ENCODE peak calls at places on chromosomes 5 and 9, in six cellular contexts. One of them, this sample, is unnamed. For H3K4me1, the result is how much of the 10 kb centered on the place peaks cover.

GRCh38 chr5:54608423-54609085 is 91.0 kb downstream of the SNX18 start:
- DNase-seq in kidney: no peak
- DNase-seq in Caco-2: no peak
- DNase-seq in A549: no peak
- DNase-seq in upper lobe of right lung: no peak
- DNase-seq in lower lobe of right lung: no peak
- DNase-seq in this sample: no peak

GRCh38 chr5:149636861-149637246 is 55.6 kb downstream of the ARHGEF37 start:
- DNase-seq in upper lobe of right lung: no peak
- DNase-seq in Caco-2: peak
- DNase-seq in A549: peak
- DNase-seq in lower lobe of right lung: no peak
- DNase-seq in kidney: peak
- DNase-seq in this sample: peak

GRCh38 chr5:74490814-74491213 is 149.7 kb downstream of the ENC1 start:
- DNase-seq in upper lobe of right lung: no peak
- DNase-seq in kidney: no peak
- DNase-seq in Caco-2: no peak
- DNase-seq in lower lobe of right lung: no peak
- DNase-seq in A549: no peak
- DNase-seq in this sample: no peak

GRCh38 chr5:37850128-37850865 is 10.5 kb upstream of the GDNF start:
- DNase-seq in upper lobe of right lung: no peak
- DNase-seq in Caco-2: no peak
- DNase-seq in kidney: no peak
- DNase-seq in lower lobe of right lung: no peak
- DNase-seq in A549: no peak
- DNase-seq in this sample: peak

GRCh38 chr5:24816206-24816605 is 171.4 kb upstream of the CDH10 start:
- DNase-seq in Caco-2: no peak
- DNase-seq in A549: no peak
- DNase-seq in lower lobe of right lung: no peak
- DNase-seq in kidney: no peak
- DNase-seq in upper lobe of right lung: no peak
- DNase-seq in this sample: no peak

GRCh38 chr5:68295772-68296171 is 80.2 kb downstream of the PIK3R1 start:
- DNase-seq in lower lobe of right lung: no peak
- DNase-seq in Caco-2: no peak
- DNase-seq in upper lobe of right lung: no peak
- DNase-seq in A549: no peak
- DNase-seq in kidney: no peak
- DNase-seq in this sample: no peak

GRCh38 chr9:117825609-117826347 is 121.6 kb downstream of the TLR4 start:
- DNase-seq in kidney: no peak
- DNase-seq in lower lobe of right lung: no peak
- DNase-seq in A549: no peak
- DNase-seq in Caco-2: no peak
- DNase-seq in upper lobe of right lung: no peak
- DNase-seq in this sample: no peak

GRCh38 chr9:91771864-91772263 is 178.2 kb downstream of the ROR2 start:
- DNase-seq in A549: no peak
- DNase-seq in upper lobe of right lung: no peak
- DNase-seq in kidney: no peak
- DNase-seq in Caco-2: no peak
- DNase-seq in lower lobe of right lung: no peak
- DNase-seq in this sample: peak

GRCh38 chr9:71987471-71988371 is 72.7 kb downstream of the C9orf57 start:
- DNase-seq in A549: no peak
- DNase-seq in upper lobe of right lung: no peak
- DNase-seq in kidney: no peak
- DNase-seq in lower lobe of right lung: no peak
- DNase-seq in Caco-2: no peak
- DNase-seq in this sample: peak

GRCh38 chr5:61649231-61649630 is 317.2 kb downstream of the ZSWIM6 start:
- DNase-seq in lower lobe of right lung: no peak
- DNase-seq in upper lobe of right lung: no peak
- DNase-seq in Caco-2: no peak
- DNase-seq in kidney: no peak
- DNase-seq in A549: no peak
- DNase-seq in this sample: no peak

GRCh38 chr9:15570769-15571168 is 17.9 kb downstream of the CCDC171 start:
- DNase-seq in A549: no peak
- DNase-seq in lower lobe of right lung: no peak
- DNase-seq in kidney: no peak
- DNase-seq in upper lobe of right lung: no peak
- DNase-seq in Caco-2: no peak
- DNase-seq in this sample: peak

GRCh38 chr5:139131062-139131856 is 66.9 kb downstream of the SIL1 start:
- DNase-seq in upper lobe of right lung: no peak
- DNase-seq in lower lobe of right lung: no peak
- DNase-seq in A549: no peak
- DNase-seq in kidney: peak
- DNase-seq in Caco-2: no peak
- DNase-seq in this sample: peak

GRCh38 chr5:144812770-144813169 is 642.1 kb downstream of the KCTD16 start:
- DNase-seq in Caco-2: no peak
- DNase-seq in upper lobe of right lung: no peak
- DNase-seq in A549: no peak
- DNase-seq in kidney: no peak
- DNase-seq in lower lobe of right lung: no peak
- DNase-seq in this sample: peak

GRCh38 chr5:96157841-96158291 is 196.2 kb upstream of the ELL2 start:
- DNase-seq in lower lobe of right lung: no peak
- DNase-seq in Caco-2: no peak
- DNase-seq in A549: no peak
- DNase-seq in kidney: no peak
- DNase-seq in upper lobe of right lung: no peak
- DNase-seq in this sample: peak

GRCh38 chr5:132678735-132679134 is 4.9 kb downstream of the IL4 start:
- DNase-seq in A549: no peak
- DNase-seq in upper lobe of right lung: no peak
- DNase-seq in lower lobe of right lung: no peak
- DNase-seq in kidney: no peak
- DNase-seq in Caco-2: no peak
- DNase-seq in this sample: no peak

GRCh38 chr5:58615931-58616330 is 33.1 kb downstream of the RAB3C start:
- DNase-seq in lower lobe of right lung: no peak
- DNase-seq in A549: no peak
- DNase-seq in Caco-2: no peak
- DNase-seq in upper lobe of right lung: no peak
- DNase-seq in kidney: no peak
- DNase-seq in this sample: no peak

GRCh38 chr5:95446560-95447221 is 55.5 kb downstream of the FAM81B start:
- DNase-seq in A549: no peak
- DNase-seq in kidney: no peak
- DNase-seq in lower lobe of right lung: no peak
- DNase-seq in upper lobe of right lung: no peak
- DNase-seq in Caco-2: no peak
- DNase-seq in this sample: no peak

GRCh38 chr9:112505083-112505482 is 18.5 kb downstream of the KIAA1958 start:
- DNase-seq in Caco-2: no peak
- DNase-seq in kidney: no peak
- DNase-seq in A549: no peak
- DNase-seq in lower lobe of right lung: no peak
- DNase-seq in upper lobe of right lung: no peak
- DNase-seq in this sample: no peak

GRCh38 chr9:87891754-87892153 is 9.1 kb downstream of the SPATA31E1 start:
- DNase-seq in upper lobe of right lung: no peak
- DNase-seq in kidney: no peak
- DNase-seq in lower lobe of right lung: no peak
- DNase-seq in Caco-2: no peak
- DNase-seq in A549: no peak
- DNase-seq in this sample: no peak

GRCh38 chr5:34533582-34534236 is 122.4 kb upstream of the RAI14 start:
- DNase-seq in upper lobe of right lung: no peak
- DNase-seq in kidney: no peak
- DNase-seq in lower lobe of right lung: no peak
- DNase-seq in Caco-2: no peak
- DNase-seq in A549: no peak
- DNase-seq in this sample: peak

GRCh38 chr9:81685763-81686613 is 3.4 kb downstream of the TLE1 start:
- DNase-seq in kidney: no peak
- DNase-seq in lower lobe of right lung: no peak
- DNase-seq in A549: no peak
- DNase-seq in upper lobe of right lung: no peak
- DNase-seq in Caco-2: peak
- DNase-seq in this sample: peak

GRCh38 chr5:92519717-92520632 is 1061.0 kb downstream of the NR2F1-AS1 start:
- DNase-seq in kidney: no peak
- DNase-seq in A549: no peak
- DNase-seq in lower lobe of right lung: no peak
- DNase-seq in upper lobe of right lung: no peak
- DNase-seq in Caco-2: no peak
- DNase-seq in this sample: no peak

GRCh38 chr9:125694478-125694877 is 12.5 kb downstream of the MAPKAP1 start:
- DNase-seq in Caco-2: no peak
- DNase-seq in lower lobe of right lung: no peak
- DNase-seq in A549: no peak
- DNase-seq in upper lobe of right lung: no peak
- DNase-seq in kidney: no peak
- DNase-seq in this sample: no peak

GRCh38 chr5:73822989-73823339 is 197.0 kb downstream of the ARHGEF28 start:
- DNase-seq in lower lobe of right lung: no peak
- DNase-seq in Caco-2: peak
- DNase-seq in kidney: no peak
- DNase-seq in upper lobe of right lung: no peak
- DNase-seq in A549: no peak
- DNase-seq in this sample: no peak

DNA sequence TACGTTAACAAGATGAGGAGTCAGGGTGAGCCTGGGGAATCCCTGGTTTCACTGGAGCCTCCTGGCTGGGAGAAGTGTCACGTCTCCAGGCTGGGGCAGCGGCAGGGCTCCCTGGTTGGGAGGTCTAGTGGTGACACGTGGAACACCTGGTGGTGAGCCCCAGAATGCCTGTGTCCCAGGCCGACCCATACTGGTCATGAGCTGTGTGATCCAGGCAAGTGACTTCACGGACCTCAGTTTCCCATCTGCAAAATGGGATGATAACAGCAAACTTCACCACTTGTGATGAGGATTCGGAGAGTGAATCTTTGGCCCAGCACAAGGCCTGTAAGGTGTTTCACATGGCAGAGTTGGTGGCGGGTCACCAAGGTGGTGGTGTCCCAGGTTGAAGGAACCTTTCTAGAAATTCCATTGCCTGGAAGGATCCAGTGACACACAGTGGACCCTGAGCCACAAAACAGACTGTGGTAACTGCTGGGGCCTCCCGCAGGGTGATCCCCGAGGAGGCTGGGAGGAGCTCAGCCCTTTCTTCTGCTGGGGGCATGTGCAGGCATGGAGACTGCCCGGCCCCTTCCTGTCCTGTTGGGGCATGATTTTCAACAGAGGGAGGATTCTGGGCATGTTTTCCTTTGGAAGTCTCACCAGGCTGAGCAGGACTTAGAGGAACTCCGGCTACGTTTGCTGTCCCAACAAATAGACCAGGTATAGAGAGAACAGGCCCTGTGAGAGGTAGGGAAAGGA is 153.9 kb upstream of the IER5L start:
- DNase-seq in kidney: no peak
- DNase-seq in Caco-2: no peak
- DNase-seq in A549: no peak
- DNase-seq in upper lobe of right lung: no peak
- DNase-seq in lower lobe of right lung: no peak
- DNase-seq in this sample: no peak
- H3K4me1 ChIP-seq in kidney: under half
- H3K4me1 ChIP-seq in Caco-2: under half
- H3K4me1 ChIP-seq in A549: half or more
- H3K4me1 ChIP-seq in upper lobe of right lung: under half
- H3K4me1 ChIP-seq in lower lobe of right lung: under half
- H3K4me1 ChIP-seq in this sample: half or more

GRCh38 chr9:127568971-127569818 is 42.9 kb upstream of the STXBP1 start:
- DNase-seq in A549: peak
- DNase-seq in upper lobe of right lung: peak
- DNase-seq in kidney: peak
- DNase-seq in lower lobe of right lung: peak
- DNase-seq in Caco-2: peak
- DNase-seq in this sample: peak

GRCh38 chr9:127568618-127568970 is 43.5 kb upstream of the STXBP1 start:
- DNase-seq in lower lobe of right lung: no peak
- DNase-seq in Caco-2: no peak
- DNase-seq in A549: no peak
- DNase-seq in upper lobe of right lung: no peak
- DNase-seq in kidney: no peak
- DNase-seq in this sample: peak

GRCh38 chr9:127566351-127567001 is 45.6 kb upstream of the STXBP1 start:
- DNase-seq in Caco-2: peak
- DNase-seq in lower lobe of right lung: peak
- DNase-seq in upper lobe of right lung: peak
- DNase-seq in kidney: no peak
- DNase-seq in A549: no peak
- DNase-seq in this sample: peak

GRCh38 chr9:127567119-127567897 is 44.8 kb upstream of the STXBP1 start:
- DNase-seq in Caco-2: peak
- DNase-seq in A549: no peak
- DNase-seq in lower lobe of right lung: peak
- DNase-seq in kidney: peak
- DNase-seq in upper lobe of right lung: peak
- DNase-seq in this sample: peak

GRCh38 chr9:127567898-127568617 is 44.0 kb upstream of the STXBP1 start:
- DNase-seq in Caco-2: peak
- DNase-seq in A549: no peak
- DNase-seq in upper lobe of right lung: no peak
- DNase-seq in kidney: peak
- DNase-seq in lower lobe of right lung: no peak
- DNase-seq in this sample: peak
- H3K4me3 ChIP-seq in Caco-2: peak
- H3K4me3 ChIP-seq in A549: peak
- H3K4me3 ChIP-seq in upper lobe of right lung: peak
- H3K4me3 ChIP-seq in kidney: peak
- H3K4me3 ChIP-seq in lower lobe of right lung: peak
- H3K4me3 ChIP-seq in this sample: peak

DNA sequence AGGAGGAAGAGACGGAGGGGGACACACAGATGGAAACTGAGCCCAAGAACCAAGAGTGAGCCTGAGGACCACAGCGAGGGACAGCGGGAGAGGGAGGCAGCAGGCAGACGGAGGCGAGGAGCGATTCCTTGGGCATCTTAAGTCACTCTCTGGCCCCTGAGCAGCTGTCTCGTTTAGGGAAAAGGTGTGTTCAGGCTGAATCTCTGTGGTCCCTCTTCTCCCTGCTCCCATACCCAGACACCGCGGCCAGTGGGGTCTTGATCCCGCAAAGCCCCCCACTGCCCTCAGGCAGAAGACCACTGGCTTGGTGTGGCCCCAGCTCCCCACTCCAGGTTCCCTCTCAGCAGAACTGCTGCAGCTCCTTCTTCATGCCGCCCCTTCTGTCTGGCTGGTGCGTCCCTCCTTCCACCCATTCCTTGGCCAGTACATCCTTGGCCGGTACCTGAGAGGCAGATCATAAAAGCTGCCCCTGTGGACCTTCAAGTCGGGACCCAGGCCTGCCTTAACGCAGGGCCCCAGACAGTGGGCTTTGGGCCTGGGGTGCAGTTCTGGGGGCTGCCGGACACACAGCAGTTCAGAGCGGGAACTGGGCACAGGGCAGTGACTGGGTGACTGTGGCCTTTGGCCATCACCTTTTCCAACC is 5.8 kb upstream of the RALGDS start:
- DNase-seq in lower lobe of right lung: no peak
- DNase-seq in A549: no peak
- DNase-seq in kidney: peak
- DNase-seq in Caco-2: no peak
- DNase-seq in upper lobe of right lung: no peak
- DNase-seq in this sample: no peak
- H3K4me1 ChIP-seq in lower lobe of right lung: half or more
- H3K4me1 ChIP-seq in A549: under half
- H3K4me1 ChIP-seq in kidney: under half
- H3K4me1 ChIP-seq in Caco-2: under half
- H3K4me1 ChIP-seq in upper lobe of right lung: under half
- H3K4me1 ChIP-seq in this sample: under half

GRCh38 chr5:98360548-98360947 is 412.9 kb upstream of the RGMB start:
- DNase-seq in lower lobe of right lung: no peak
- DNase-seq in kidney: peak
- DNase-seq in Caco-2: no peak
- DNase-seq in A549: no peak
- DNase-seq in upper lobe of right lung: no peak
- DNase-seq in this sample: no peak
- H3K4me3 ChIP-seq in lower lobe of right lung: no peak
- H3K4me3 ChIP-seq in kidney: no peak
- H3K4me3 ChIP-seq in Caco-2: no peak
- H3K4me3 ChIP-seq in A549: no peak
- H3K4me3 ChIP-seq in upper lobe of right lung: no peak
- H3K4me3 ChIP-seq in this sample: no peak

This sample was measured in osteoblast.